ENCODE peak calls at places on chromosomes 2 and 18, in four cellular contexts. G is upper lobe of left lung, L is HepG2, D is K562. A is an unnamed sample. For H3K27me3, the result is how much of the 10 kb centered on the place peaks cover.

GRCh38 chr18:46740046-46740445 is 16.8 kb downstream of the ST8SIA5 start:
- ATAC-seq in G (no peak), L (no peak), D (no peak), A (no peak)

GRCh38 chr2:46306988-46307655 is 9.9 kb downstream of the EPAS1 start:
- ATAC-seq in G (peak), L (peak), D (peak), A (no peak)

GRCh38 chr18:25736516-25736915 is 353.9 kb downstream of the SS18 start:
- ATAC-seq in G (no peak), L (no peak), D (no peak), A (no peak)

GRCh38 chr18:51821610-51822009 is 518.4 kb upstream of the DCC start:
- ATAC-seq in G (no peak), L (no peak), D (no peak), A (no peak)

GRCh38 chr2:39683022-39683699 is 17.4 kb downstream of the TMEM178A start:
- ATAC-seq in G (no peak), L (no peak), D (no peak), A (no peak)

GRCh38 chr18:54736981-54737380 is 91.3 kb upstream of the RAB27B start:
- ATAC-seq in G (no peak), L (no peak), D (no peak), A (no peak)

GRCh38 chr18:47881042-47881441 is 49.4 kb downstream of the SMAD2 start:
- ATAC-seq in G (no peak), L (no peak), D (no peak), A (no peak)

GRCh38 chr18:49814147-49814499 is 790 bp upstream of the ACAA2 start:
- ATAC-seq in G (peak), L (peak), D (peak), A (peak)

GRCh38 chr2:132701810-132702209 is 31.8 kb upstream of the LYPD1 start:
- ATAC-seq in G (no peak), L (no peak), D (no peak), A (no peak)

GRCh38 chr2:54947121-54947520 is 103.1 kb downstream of the RTN4 start:
- ATAC-seq in G (no peak), L (no peak), D (no peak), A (no peak)

GRCh38 chr2:132627542-132627941 is 42.5 kb downstream of the LYPD1 start:
- ATAC-seq in G (no peak), L (no peak), D (no peak), A (no peak)

GRCh38 chr2:120910956-120911951 is 175.6 kb downstream of the GLI2 start:
- ATAC-seq in G (peak), L (no peak), D (no peak), A (no peak)

GRCh38 chr18:75231053-75231406 is 20.4 kb downstream of the TSHZ1 start:
- ATAC-seq in G (no peak), L (no peak), D (no peak), A (no peak)

GRCh38 chr18:3211236-3211992 is 8.4 kb downstream of the MYOM1 start:
- ATAC-seq in G (no peak), L (peak), D (peak), A (peak)

GRCh38 chr2:127503491-127503890 is 22.8 kb downstream of the IWS1 start:
- ATAC-seq in G (no peak), L (no peak), D (no peak), A (no peak)

GRCh38 chr2:181072486-181072885 is 92.1 kb downstream of the UBE2E3 start:
- ATAC-seq in G (peak), L (no peak), D (no peak), A (no peak)

GRCh38 chr2:20159411-20159810 is 65.5 kb downstream of the SDC1 start:
- ATAC-seq in G (no peak), L (no peak), D (no peak), A (no peak)

GRCh38 chr2:100929142-100929541 is 72.9 kb upstream of the RPL31 start:
- ATAC-seq in G (no peak), L (no peak), D (no peak), A (no peak)

GRCh38 chr2:47236503-47237215 is 81.6 kb upstream of the STPG4 start:
- ATAC-seq in G (no peak), L (peak), D (no peak), A (no peak)

GRCh38 chr2:13651684-13652131 is 935.0 kb downstream of the TRIB2 start:
- ATAC-seq in G (no peak), L (no peak), D (no peak), A (no peak)

GRCh38 chr2:229748950-229749349 is 34.6 kb upstream of the DNER start:
- ATAC-seq in G (no peak), L (peak), D (peak), A (no peak)

GRCh38 chr2:100902833-100903405 is 83.0 kb downstream of the NPAS2 start:
- ATAC-seq in G (peak), L (peak), D (no peak), A (peak)

GRCh38 chr2:26848336-26849055 is 564 bp downstream of the DPYSL5 start:
- ATAC-seq in G (peak), L (peak), D (peak), A (no peak)

GRCh38 chr2:70541481-70542020 is 12.1 kb downstream of the TGFA start:
- ATAC-seq in G (no peak), L (no peak), D (no peak), A (no peak)

GRCh38 chr2:181142514-181142913 is 162.1 kb downstream of the UBE2E3 start:
- ATAC-seq in G (no peak), L (no peak), D (no peak), A (no peak)

GRCh38 chr2:231397928-231398294 is 2.4 kb downstream of the B3GNT7 start:
- ATAC-seq in G (no peak), L (no peak), D (no peak), A (no peak)

GRCh38 chr18:58344080-58344670 is 284.7 kb downstream of the ALPK2 start:
- ATAC-seq in G (no peak), L (no peak), D (no peak), A (no peak)

GRCh38 chr18:72720116-72720515 is 147.7 kb downstream of the NETO1 start:
- ATAC-seq in G (no peak), L (no peak), D (no peak), A (no peak)

GRCh38 chr2:194765723-194766122 is 891.3 kb upstream of the SLC39A10 start:
- ATAC-seq in G (no peak), L (no peak), D (no peak), A (no peak)

GRCh38 chr2:192146069-192147006 is 48.4 kb downstream of the TMEFF2 start:
- ATAC-seq in G (peak), L (no peak), D (no peak), A (no peak)

GRCh38 chr2:118970396-118971135 is 28.6 kb downstream of the MARCO start:
- ATAC-seq in G (peak), L (no peak), D (no peak), A (peak)

GRCh38 chr2:217277646-217278048 is 417.8 kb upstream of the TNP1 start:
- ATAC-seq in G (peak), L (peak), D (no peak), A (peak)

GRCh38 chr2:28445448-28446258 is 50.2 kb upstream of the PLB1 start:
- ATAC-seq in G (peak), L (no peak), D (no peak), A (peak)

GRCh38 chr18:51171625-51172024 is 25.9 kb downstream of the MEX3C start:
- ATAC-seq in G (no peak), L (no peak), D (no peak), A (no peak)

GRCh38 chr2:239308696-239309397 is 92.0 kb downstream of the HDAC4 start:
- ATAC-seq in G (peak), L (no peak), D (no peak), A (peak)
- TF ChIP-seq EP300 in G (no peak), L (no peak), D (no peak), A (no peak)

GRCh38 chr2:234181128-234181527 is 130.6 kb downstream of the SPP2 start:
- ATAC-seq in G (no peak), L (no peak), D (no peak), A (no peak)

GRCh38 chr2:234179031-234179363 is 128.5 kb downstream of the SPP2 start:
- ATAC-seq in G (no peak), L (no peak), D (no peak), A (no peak)

GRCh38 chr2:234175649-234176048 is 125.1 kb downstream of the SPP2 start:
- ATAC-seq in G (no peak), L (no peak), D (no peak), A (no peak)

GRCh38 chr2:234178309-234179030 is 128.0 kb downstream of the SPP2 start:
- ATAC-seq in G (no peak), L (peak), D (no peak), A (no peak)
- H3K27me3 ChIP-seq in G (under half), L (under half), D (under half), A (under half)

GRCh38 chr2:128549646-128550260 is 231.1 kb upstream of the HS6ST1 start:
- ATAC-seq in G (no peak), L (no peak), D (no peak), A (no peak)

GRCh38 chr2:128549094-128549493 is 230.4 kb upstream of the HS6ST1 start:
- ATAC-seq in G (no peak), L (no peak), D (no peak), A (no peak)

GRCh38 chr2:128550389-128550788 is 231.7 kb upstream of the HS6ST1 start:
- ATAC-seq in G (no peak), L (no peak), D (no peak), A (no peak)

GRCh38 chr2:128547667-128548066 is 229.0 kb upstream of the HS6ST1 start:
- ATAC-seq in G (no peak), L (no peak), D (no peak), A (no peak)

GRCh38 chr2:128548461-128548891 is 229.8 kb upstream of the HS6ST1 start:
- ATAC-seq in G (no peak), L (no peak), D (no peak), A (no peak)
- TF ChIP-seq POLR2A in G (no peak), L (no peak), D (no peak), A (no peak)

GRCh38 chr2:99512081-99512480 is 22.3 kb upstream of the REV1 start:
- ATAC-seq in G (no peak), L (no peak), D (no peak), A (peak)
- TF ChIP-seq EP300 in G (no peak), L (no peak), D (no peak), A (no peak)

GRCh38 chr2:15942711-15943345 is 2.5 kb downstream of the MYCN start:
- ATAC-seq in G (no peak), L (no peak), D (no peak), A (no peak)

GRCh38 chr2:15944325-15945017 is 4.1 kb downstream of the MYCN start:
- ATAC-seq in G (no peak), L (no peak), D (no peak), A (no peak)

GRCh38 chr2:15943378-15943851 is 3.1 kb downstream of the MYCN start:
- ATAC-seq in G (no peak), L (peak), D (peak), A (no peak)

GRCh38 chr2:15941970-15942710 is 1.8 kb downstream of the MYCN start:
- ATAC-seq in G (peak), L (no peak), D (no peak), A (no peak)

GRCh38 chr2:15943914-15944313 is 3.6 kb downstream of the MYCN start:
- ATAC-seq in G (no peak), L (no peak), D (no peak), A (no peak)
- H3K27me3 ChIP-seq in G (under half), L (under half), D (under half), A (half or more)

DNA sequence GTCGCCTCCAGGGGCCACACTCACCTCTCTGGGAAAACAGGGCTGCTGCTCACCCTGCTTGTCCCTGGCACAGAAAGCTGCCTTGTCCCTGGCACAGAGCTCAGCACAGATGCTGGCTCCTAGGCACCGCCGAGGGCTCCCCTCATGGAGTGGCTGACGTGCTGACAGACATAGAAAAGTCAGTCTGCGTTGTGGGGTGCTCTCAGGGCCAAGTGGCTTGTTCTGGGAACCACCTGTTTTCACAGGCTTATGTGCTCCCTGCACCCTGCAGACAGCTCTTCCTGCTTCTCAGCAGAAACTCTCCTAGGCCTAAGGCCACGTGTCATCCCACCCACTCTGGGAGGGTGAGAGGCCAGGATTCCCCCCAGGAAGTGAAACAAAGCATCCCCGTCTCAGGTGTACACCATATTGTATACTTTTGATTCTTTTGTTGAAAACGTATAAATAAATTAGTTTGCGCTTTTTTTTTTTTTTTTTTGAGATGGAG is 84.7 kb upstream of the TMEM200C start:
- ATAC-seq in G (no peak), L (no peak), D (no peak), A (no peak)
- TF ChIP-seq POLR2A in G (no peak), L (no peak), D (no peak), A (no peak)

A was measured in gastroesophageal sphincter.